ENCODE peak calls at places on chromosomes 6 and 20, in ten cellular contexts. Q is heart left ventricle, O is right lobe of liver, V is upper lobe of left lung, Y is HepG2, D is body of pancreas, G is K562, J is IMR-90, C is gastrocnemius medialis, P is HCT116. F is an unnamed sample.

GRCh38 chr6:34120953-34121675 is 24.8 kb downstream of the GRM4 start:
- ATAC-seq in Q (no peak), O (no peak), V (no peak), Y (no peak), D (no peak), G (peak; percentile 38), J (no peak), C (no peak), P (peak; percentile 42), F (no peak)

GRCh38 chr6:165889636-165890403 is 226.8 kb upstream of the PDE10A start:
- ATAC-seq in Q (peak; percentile 48), O (no peak), V (no peak), Y (peak; percentile 81), D (peak; percentile 35), G (peak; percentile 78), J (peak; percentile 93), C (no peak), P (peak; percentile 80), F (peak; percentile 49)

GRCh38 chr6:136147342-136147741 is 102.8 kb downstream of the MTFR2 start:
- ATAC-seq in Q (peak; percentile 84), O (no peak), V (no peak), Y (no peak), D (no peak), G (no peak), J (no peak), C (no peak), P (no peak), F (no peak)

GRCh38 chr6:3136361-3136760 is 17.9 kb downstream of the BPHL start:
- ATAC-seq in Q (no peak), O (no peak), V (no peak), Y (no peak), D (no peak), G (no peak), J (no peak), C (no peak), P (no peak), F (no peak)

GRCh38 chr6:10719386-10720228 is 3.3 kb upstream of the TMEM14C start:
- ATAC-seq in Q (no peak), O (no peak), V (no peak), Y (no peak), D (no peak), G (no peak), J (no peak), C (no peak), P (no peak), F (no peak)

GRCh38 chr6:14231546-14232280 is 114.1 kb downstream of the CD83 start:
- ATAC-seq in Q (no peak), O (no peak), V (no peak), Y (no peak), D (peak; percentile 35), G (no peak), J (no peak), C (no peak), P (no peak), F (no peak)

GRCh38 chr20:10171864-10172751 is 46.5 kb upstream of the SNAP25 start:
- ATAC-seq in Q (peak; percentile 26), O (peak; percentile 90), V (no peak), Y (peak; percentile 65), D (peak; percentile 84), G (no peak), J (peak; percentile 92), C (no peak), P (peak; percentile 97), F (peak; percentile 57)

GRCh38 chr6:41342241-41342640 is 6.8 kb downstream of the NCR2 start:
- ATAC-seq in Q (no peak), O (no peak), V (no peak), Y (no peak), D (no peak), G (no peak), J (no peak), C (no peak), P (no peak), F (no peak)

GRCh38 chr6:75693534-75693933 is 55.5 kb upstream of the MYO6 start:
- ATAC-seq in Q (no peak), O (no peak), V (no peak), Y (no peak), D (no peak), G (no peak), J (peak; percentile 63), C (no peak), P (no peak), F (no peak)

GRCh38 chr20:64224344-64225165 is 31.0 kb upstream of the PCMTD2 start:
- ATAC-seq in Q (peak; percentile 65), O (no peak), V (no peak), Y (no peak), D (no peak), G (no peak), J (peak; percentile 93), C (no peak), P (no peak), F (no peak)

GRCh38 chr6:30843611-30843998 is 40.7 kb upstream of the DDR1 start:
- ATAC-seq in Q (no peak), O (no peak), V (no peak), Y (no peak), D (no peak), G (no peak), J (no peak), C (no peak), P (peak; percentile 7), F (no peak)

GRCh38 chr20:44069203-44069931 is 117.6 kb downstream of the JPH2 start:
- ATAC-seq in Q (no peak), O (no peak), V (no peak), Y (no peak), D (no peak), G (no peak), J (no peak), C (no peak), P (no peak), F (no peak)

GRCh38 chr20:46364670-46365482 is 41.5 kb downstream of the ELMO2 start:
- ATAC-seq in Q (no peak), O (no peak), V (no peak), Y (no peak), D (no peak), G (no peak), J (no peak), C (no peak), P (no peak), F (no peak)

GRCh38 chr20:46362931-46363872 is 43.2 kb downstream of the ELMO2 start:
- ATAC-seq in Q (no peak), O (no peak), V (no peak), Y (no peak), D (peak; percentile 5), G (no peak), J (no peak), C (no peak), P (no peak), F (no peak)

GRCh38 chr20:46365483-46366215 is 40.8 kb downstream of the ELMO2 start:
- ATAC-seq in Q (no peak), O (no peak), V (no peak), Y (no peak), D (no peak), G (no peak), J (no peak), C (no peak), P (no peak), F (no peak)

GRCh38 chr20:46361811-46362210 is 44.6 kb downstream of the ELMO2 start:
- ATAC-seq in Q (no peak), O (no peak), V (no peak), Y (no peak), D (no peak), G (no peak), J (no peak), C (no peak), P (no peak), F (no peak)

DNA sequence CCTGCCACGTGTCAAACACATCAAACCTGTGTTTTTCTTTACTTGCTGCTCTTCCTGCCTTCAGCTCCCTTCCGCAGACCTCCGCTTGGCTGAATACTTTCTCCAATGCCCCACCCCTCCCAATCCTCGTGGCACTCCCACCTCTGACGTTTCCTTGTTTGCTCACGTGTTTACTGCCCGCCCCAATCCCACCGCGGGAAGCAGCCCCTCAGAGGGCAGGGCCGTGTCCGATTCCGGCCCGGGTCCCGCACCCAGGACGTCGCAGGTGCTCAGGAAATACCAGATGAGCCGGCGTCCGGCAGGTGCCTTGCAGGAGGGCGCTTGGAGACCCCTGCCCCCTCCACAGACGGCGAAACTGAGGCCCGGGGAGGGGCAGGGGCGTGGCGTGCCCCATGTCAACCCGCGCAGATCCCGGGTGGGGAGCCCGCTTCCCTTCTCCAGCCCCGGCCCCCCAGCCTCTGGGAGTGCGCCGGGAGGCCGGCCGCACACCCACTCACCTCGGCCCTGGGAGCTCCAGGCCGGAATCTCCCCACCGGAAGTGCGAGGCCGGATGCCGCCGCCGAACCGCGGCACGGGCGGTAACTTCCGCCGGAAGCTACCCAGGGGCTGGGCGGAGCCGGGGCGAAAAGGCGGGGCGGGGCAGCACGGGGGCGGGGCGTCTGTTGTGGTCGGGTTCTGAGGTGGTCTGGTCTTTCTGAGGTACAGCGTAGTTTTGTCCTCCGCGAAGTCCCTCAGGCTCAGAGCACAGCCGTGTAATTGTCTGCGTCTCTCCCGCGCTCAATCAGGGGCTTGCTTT is 42.3 kb downstream of the ELMO2 start:
- ATAC-seq in Q (peak; percentile 94), O (peak; percentile 96), V (peak; percentile 94), Y (peak; percentile 95), D (peak; percentile 93), G (peak; percentile 98), J (peak; percentile 96), C (peak; percentile 89), P (peak; percentile 94), F (peak; percentile 95)
- TF ChIP-seq POLR2A in Q (peak; percentile 40), O (peak; percentile 89), V (peak; percentile 71), Y (peak; percentile 93), D (peak; percentile 77), G (peak; percentile 96), J (peak; percentile 94), C (peak; percentile 90), P (no peak), F (peak; percentile 87)

GRCh38 chr20:50129662-50130345 is 16.9 kb upstream of the UBE2V1 start:
- ATAC-seq in Q (no peak), O (no peak), V (no peak), Y (peak; percentile 9), D (no peak), G (peak; percentile 99), J (peak; percentile 8), C (no peak), P (peak; percentile 82), F (peak; percentile 42)
- H3K4me3 ChIP-seq in Q (no peak overlapping the region), O (no peak overlapping the region), V (no peak overlapping the region), Y (no peak overlapping the region), D (no peak overlapping the region), G (peak overlapping the region; percentile 2), J (no peak overlapping the region), C (no peak overlapping the region), P (no peak overlapping the region), F (peak overlapping the region; percentile 29)

DNA sequence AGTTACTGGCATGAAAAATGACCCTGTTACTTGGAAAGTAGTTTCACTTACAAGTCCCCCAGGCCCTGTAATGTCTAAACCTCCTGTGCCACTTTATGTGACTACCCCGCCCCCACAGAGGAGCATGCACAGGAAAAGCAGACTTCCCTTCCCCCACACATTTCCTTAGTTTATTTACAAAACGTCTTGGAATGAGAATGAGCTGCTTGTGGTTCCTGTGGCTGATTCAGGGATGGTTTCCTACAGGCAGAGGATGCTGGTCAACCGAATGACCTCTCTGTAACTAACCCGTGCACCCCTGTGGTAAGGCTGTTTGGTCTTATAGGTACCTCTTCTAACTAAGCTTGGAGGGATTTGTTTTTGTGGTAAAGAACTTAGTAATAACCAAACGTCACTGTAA is 28.5 kb downstream of the RSPO3 start:
- ATAC-seq in Q (peak; percentile 48), O (peak; percentile 76), V (no peak), Y (no peak), D (no peak), G (no peak), J (peak; percentile 97), C (peak; percentile 10), P (no peak), F (no peak)
- TF ChIP-seq POLR2A in Q (no peak), O (no peak), V (no peak), Y (no peak), D (no peak), G (no peak), J (no peak), C (no peak), P (no peak), F (no peak)

GRCh38 chr20:19777981-19778380 is 19.9 kb downstream of the RIN2 start:
- ATAC-seq in Q (no peak), O (no peak), V (no peak), Y (no peak), D (no peak), G (no peak), J (no peak), C (no peak), P (no peak), F (no peak)
- H3K4me3 ChIP-seq in Q (no peak overlapping the region), O (no peak overlapping the region), V (no peak overlapping the region), Y (no peak overlapping the region), D (no peak overlapping the region), G (no peak overlapping the region), J (no peak overlapping the region), C (no peak overlapping the region), P (no peak overlapping the region), F (no peak overlapping the region)

F was measured in gastroesophageal sphincter.